ENCODE peak calls at places on chromosomes 2 and 18, in eight cellular contexts. One of them, this sample, is unnamed.

GRCh38 chr2:37020887-37021796 is 54.8 kb upstream of the STRN start:
- DNase-seq in uterus: no peak
- DNase-seq in T-helper 17 cell: no peak
- DNase-seq in SK-MEL-5: no peak
- DNase-seq in left lobe of liver: no peak
- DNase-seq in coronary artery: no peak
- DNase-seq in NCI-H460: no peak
- DNase-seq in H54: no peak
- DNase-seq in this sample: no peak

GRCh38 chr2:163808406-163808805 is 72.6 kb upstream of the FIGN start:
- DNase-seq in uterus: no peak
- DNase-seq in T-helper 17 cell: no peak
- DNase-seq in SK-MEL-5: no peak
- DNase-seq in left lobe of liver: no peak
- DNase-seq in coronary artery: no peak
- DNase-seq in NCI-H460: no peak
- DNase-seq in H54: no peak
- DNase-seq in this sample: no peak

GRCh38 chr2:46749042-46749461 is 166.6 kb downstream of the MCFD2 start:
- DNase-seq in uterus: no peak
- DNase-seq in T-helper 17 cell: no peak
- DNase-seq in SK-MEL-5: no peak
- DNase-seq in left lobe of liver: no peak
- DNase-seq in coronary artery: no peak
- DNase-seq in NCI-H460: peak
- DNase-seq in H54: peak
- DNase-seq in this sample: no peak

GRCh38 chr2:168766600-168766999 is 35.8 kb upstream of the NOSTRIN start:
- DNase-seq in uterus: no peak
- DNase-seq in T-helper 17 cell: no peak
- DNase-seq in SK-MEL-5: peak
- DNase-seq in left lobe of liver: no peak
- DNase-seq in coronary artery: no peak
- DNase-seq in NCI-H460: no peak
- DNase-seq in H54: no peak
- DNase-seq in this sample: no peak

GRCh38 chr2:199466704-199467461 is 9.1 kb upstream of the SATB2 start:
- DNase-seq in uterus: no peak
- DNase-seq in T-helper 17 cell: no peak
- DNase-seq in SK-MEL-5: no peak
- DNase-seq in left lobe of liver: no peak
- DNase-seq in coronary artery: no peak
- DNase-seq in NCI-H460: no peak
- DNase-seq in H54: no peak
- DNase-seq in this sample: no peak

GRCh38 chr2:113228351-113228750 is 50.4 kb downstream of the PAX8 start:
- DNase-seq in uterus: no peak
- DNase-seq in T-helper 17 cell: no peak
- DNase-seq in SK-MEL-5: no peak
- DNase-seq in left lobe of liver: no peak
- DNase-seq in coronary artery: no peak
- DNase-seq in NCI-H460: no peak
- DNase-seq in H54: no peak
- DNase-seq in this sample: no peak

GRCh38 chr18:80148316-80149199 is 39.5 kb downstream of the ADNP2 start:
- DNase-seq in uterus: no peak
- DNase-seq in T-helper 17 cell: no peak
- DNase-seq in SK-MEL-5: no peak
- DNase-seq in left lobe of liver: no peak
- DNase-seq in coronary artery: no peak
- DNase-seq in NCI-H460: no peak
- DNase-seq in H54: no peak
- DNase-seq in this sample: no peak

GRCh38 chr18:63336366-63337099 is 17.0 kb upstream of the BCL2 start:
- DNase-seq in uterus: no peak
- DNase-seq in T-helper 17 cell: no peak
- DNase-seq in SK-MEL-5: peak
- DNase-seq in left lobe of liver: no peak
- DNase-seq in coronary artery: no peak
- DNase-seq in NCI-H460: peak
- DNase-seq in H54: no peak
- DNase-seq in this sample: no peak

GRCh38 chr2:151394509-151394908 is 15.2 kb upstream of the RIF1 start:
- DNase-seq in uterus: no peak
- DNase-seq in T-helper 17 cell: no peak
- DNase-seq in SK-MEL-5: no peak
- DNase-seq in left lobe of liver: no peak
- DNase-seq in coronary artery: no peak
- DNase-seq in NCI-H460: no peak
- DNase-seq in H54: no peak
- DNase-seq in this sample: no peak

GRCh38 chr2:176134978-176135575 is 5.6 kb downstream of the HOXD8 start:
- DNase-seq in uterus: peak
- DNase-seq in T-helper 17 cell: no peak
- DNase-seq in SK-MEL-5: peak
- DNase-seq in left lobe of liver: no peak
- DNase-seq in coronary artery: no peak
- DNase-seq in NCI-H460: peak
- DNase-seq in H54: no peak
- DNase-seq in this sample: no peak

GRCh38 chr2:111050701-111051376 is 69.9 kb upstream of the BCL2L11 start:
- DNase-seq in uterus: no peak
- DNase-seq in T-helper 17 cell: no peak
- DNase-seq in SK-MEL-5: no peak
- DNase-seq in left lobe of liver: no peak
- DNase-seq in coronary artery: no peak
- DNase-seq in NCI-H460: no peak
- DNase-seq in H54: no peak
- DNase-seq in this sample: no peak

GRCh38 chr2:46254474-46254873 is 42.7 kb upstream of the EPAS1 start:
- DNase-seq in uterus: no peak
- DNase-seq in T-helper 17 cell: no peak
- DNase-seq in SK-MEL-5: no peak
- DNase-seq in left lobe of liver: peak
- DNase-seq in coronary artery: no peak
- DNase-seq in NCI-H460: no peak
- DNase-seq in H54: no peak
- DNase-seq in this sample: no peak

GRCh38 chr2:168849610-168850009 is 40.6 kb downstream of the SPC25 start:
- DNase-seq in uterus: peak
- DNase-seq in T-helper 17 cell: no peak
- DNase-seq in SK-MEL-5: peak
- DNase-seq in left lobe of liver: peak
- DNase-seq in coronary artery: no peak
- DNase-seq in NCI-H460: no peak
- DNase-seq in H54: peak
- DNase-seq in this sample: peak

GRCh38 chr2:160207804-160208661 is 8.0 kb upstream of the ITGB6 start:
- DNase-seq in uterus: peak
- DNase-seq in T-helper 17 cell: no peak
- DNase-seq in SK-MEL-5: peak
- DNase-seq in left lobe of liver: peak
- DNase-seq in coronary artery: peak
- DNase-seq in NCI-H460: peak
- DNase-seq in H54: peak
- DNase-seq in this sample: peak

GRCh38 chr2:20365249-20365817 is 14.7 kb upstream of the PUM2 start:
- DNase-seq in uterus: no peak
- DNase-seq in T-helper 17 cell: no peak
- DNase-seq in SK-MEL-5: no peak
- DNase-seq in left lobe of liver: no peak
- DNase-seq in coronary artery: no peak
- DNase-seq in NCI-H460: no peak
- DNase-seq in H54: peak
- DNase-seq in this sample: no peak

GRCh38 chr2:237940828-237941227 is 26.0 kb upstream of the UBE2F start:
- DNase-seq in uterus: no peak
- DNase-seq in T-helper 17 cell: no peak
- DNase-seq in SK-MEL-5: no peak
- DNase-seq in left lobe of liver: no peak
- DNase-seq in coronary artery: no peak
- DNase-seq in NCI-H460: no peak
- DNase-seq in H54: no peak
- DNase-seq in this sample: no peak

GRCh38 chr2:70304501-70304900 is 2.6 kb upstream of the FAM136A start:
- DNase-seq in uterus: no peak
- DNase-seq in T-helper 17 cell: no peak
- DNase-seq in SK-MEL-5: no peak
- DNase-seq in left lobe of liver: no peak
- DNase-seq in coronary artery: no peak
- DNase-seq in NCI-H460: no peak
- DNase-seq in H54: no peak
- DNase-seq in this sample: no peak

GRCh38 chr18:80253871-80254492 is 6.7 kb upstream of the PARD6G start:
- DNase-seq in uterus: no peak
- DNase-seq in T-helper 17 cell: peak
- DNase-seq in SK-MEL-5: peak
- DNase-seq in left lobe of liver: no peak
- DNase-seq in coronary artery: peak
- DNase-seq in NCI-H460: no peak
- DNase-seq in H54: no peak
- DNase-seq in this sample: no peak

GRCh38 chr2:232351686-232352510 is 26.7 kb upstream of the ALPP start:
- DNase-seq in uterus: no peak
- DNase-seq in T-helper 17 cell: no peak
- DNase-seq in SK-MEL-5: no peak
- DNase-seq in left lobe of liver: no peak
- DNase-seq in coronary artery: no peak
- DNase-seq in NCI-H460: no peak
- DNase-seq in H54: no peak
- DNase-seq in this sample: no peak

GRCh38 chr2:23722255-23722654 is 204.7 kb downstream of the ATAD2B start:
- DNase-seq in uterus: no peak
- DNase-seq in T-helper 17 cell: no peak
- DNase-seq in SK-MEL-5: no peak
- DNase-seq in left lobe of liver: no peak
- DNase-seq in coronary artery: no peak
- DNase-seq in NCI-H460: no peak
- DNase-seq in H54: no peak
- DNase-seq in this sample: no peak

GRCh38 chr2:203623616-203624015 is 82.8 kb upstream of the CD28 start:
- DNase-seq in uterus: no peak
- DNase-seq in T-helper 17 cell: no peak
- DNase-seq in SK-MEL-5: no peak
- DNase-seq in left lobe of liver: no peak
- DNase-seq in coronary artery: no peak
- DNase-seq in NCI-H460: no peak
- DNase-seq in H54: no peak
- DNase-seq in this sample: no peak

GRCh38 chr2:196987298-196987653 is 60.8 kb upstream of the PGAP1 start:
- DNase-seq in uterus: no peak
- DNase-seq in T-helper 17 cell: no peak
- DNase-seq in SK-MEL-5: no peak
- DNase-seq in left lobe of liver: no peak
- DNase-seq in coronary artery: no peak
- DNase-seq in NCI-H460: no peak
- DNase-seq in H54: no peak
- DNase-seq in this sample: no peak

GRCh38 chr2:10473121-10473756 is 25.1 kb upstream of the ODC1 start:
- DNase-seq in uterus: no peak
- DNase-seq in T-helper 17 cell: no peak
- DNase-seq in SK-MEL-5: no peak
- DNase-seq in left lobe of liver: no peak
- DNase-seq in coronary artery: no peak
- DNase-seq in NCI-H460: no peak
- DNase-seq in H54: no peak
- DNase-seq in this sample: no peak

GRCh38 chr2:210752532-210752931 is 196.1 kb downstream of the CPS1 start:
- DNase-seq in uterus: no peak
- DNase-seq in T-helper 17 cell: no peak
- DNase-seq in SK-MEL-5: no peak
- DNase-seq in left lobe of liver: no peak
- DNase-seq in coronary artery: no peak
- DNase-seq in NCI-H460: no peak
- DNase-seq in H54: no peak
- DNase-seq in this sample: no peak

GRCh38 chr2:77099961-77100360 is 422.2 kb downstream of the LRRTM4 start:
- DNase-seq in uterus: no peak
- DNase-seq in T-helper 17 cell: no peak
- DNase-seq in SK-MEL-5: no peak
- DNase-seq in left lobe of liver: no peak
- DNase-seq in coronary artery: no peak
- DNase-seq in NCI-H460: no peak
- DNase-seq in H54: no peak
- DNase-seq in this sample: no peak

This sample was measured in left cardiac atrium.